ENCODE peak calls at places on chromosomes 16 and 17, in five cellular contexts. X, E, H, Y and T are unnamed samples.

GRCh38 chr16:27639588-27640276 is 89.8 kb downstream of the KATNIP start:
- DNase-seq in X (no peak), E (peak), H (peak), Y (no peak), T (no peak)

GRCh38 chr17:9948967-9949366 is 43.9 kb upstream of the RCVRN start:
- DNase-seq in X (no peak), E (no peak), H (no peak), Y (no peak), T (no peak)

GRCh38 chr17:4369557-4370230 is 3.2 kb upstream of the UBE2G1 start:
- DNase-seq in X (no peak), E (no peak), H (no peak), Y (no peak), T (no peak)

GRCh38 chr17:72343911-72344310 is 223.1 kb downstream of the SOX9 start:
- DNase-seq in X (no peak), E (no peak), H (peak), Y (no peak), T (no peak)

GRCh38 chr16:15601212-15601879 is 41.6 kb downstream of the MARF1 start:
- DNase-seq in X (no peak), E (no peak), H (no peak), Y (no peak), T (no peak)

GRCh38 chr17:58189436-58190146 is 2.9 kb upstream of the EPX start:
- DNase-seq in X (no peak), E (no peak), H (peak), Y (no peak), T (no peak)

GRCh38 chr17:45230787-45231480 is 9.2 kb downstream of the FMNL1 start:
- DNase-seq in X (peak), E (no peak), H (peak), Y (peak), T (peak)

GRCh38 chr17:82407255-82407654 is 10.9 kb upstream of the HEXD start:
- DNase-seq in X (no peak), E (no peak), H (no peak), Y (no peak), T (no peak)

GRCh38 chr16:73768786-73769203 is 527.8 kb upstream of the PSMD7 start:
- DNase-seq in X (no peak), E (no peak), H (peak), Y (no peak), T (no peak)

GRCh38 chr16:62967606-62968005 is 931.4 kb upstream of the CDH8 start:
- DNase-seq in X (no peak), E (no peak), H (no peak), Y (no peak), T (no peak)

GRCh38 chr17:50589112-50589712 is 28.7 kb downstream of the CACNA1G start:
- DNase-seq in X (no peak), E (peak), H (peak), Y (no peak), T (no peak)

GRCh38 chr17:21280081-21280518 is 4.4 kb upstream of the MAP2K3 start:
- DNase-seq in X (peak), E (peak), H (peak), Y (peak), T (peak)

GRCh38 chr16:28503470-28504259 is 3.0 kb downstream of the IL27 start:
- DNase-seq in X (no peak), E (no peak), H (no peak), Y (no peak), T (no peak)

GRCh38 chr17:15019158-15019557 is 246.0 kb downstream of the PMP22 start:
- DNase-seq in X (no peak), E (no peak), H (no peak), Y (no peak), T (no peak)

GRCh38 chr16:35210681-35211433 is 1751.4 kb downstream of the TP53TG3F start:
- DNase-seq in X (no peak), E (no peak), H (no peak), Y (no peak), T (no peak)

GRCh38 chr16:1920727-1921155 is 2.5 kb upstream of the HS3ST6 start:
- DNase-seq in X (no peak), E (no peak), H (peak), Y (peak), T (no peak)

GRCh38 chr16:17777461-17777863 is 306.7 kb upstream of the XYLT1 start:
- DNase-seq in X (no peak), E (no peak), H (peak), Y (no peak), T (no peak)

GRCh38 chr17:38656959-38657823 is 17.6 kb downstream of the EPOP start:
- DNase-seq in X (no peak), E (no peak), H (no peak), Y (peak), T (no peak)

GRCh38 chr17:27567563-27567859 is 63.5 kb upstream of the LGALS9 start:
- DNase-seq in X (no peak), E (no peak), H (no peak), Y (no peak), T (no peak)

GRCh38 chr16:79325211-79325610 is 275.3 kb downstream of the MAF start:
- DNase-seq in X (no peak), E (no peak), H (no peak), Y (no peak), T (no peak)

GRCh38 chr17:48413613-48414405 is 16.2 kb downstream of the SKAP1 start:
- DNase-seq in X (no peak), E (no peak), H (no peak), Y (no peak), T (no peak)

GRCh38 chr17:1865252-1866037 is 35.6 kb downstream of the RPA1 start:
- DNase-seq in X (peak), E (peak), H (peak), Y (peak), T (no peak)

GRCh38 chr17:2056221-2057129 is 1.6 kb downstream of the HIC1 start:
- DNase-seq in X (peak), E (no peak), H (peak), Y (peak), T (no peak)

GRCh38 chr16:56423584-56424403 is 1.6 kb downstream of the AMFR start:
- DNase-seq in X (no peak), E (no peak), H (no peak), Y (no peak), T (no peak)

GRCh38 chr17:17913695-17914332 is 58.4 kb downstream of the TOM1L2 start:
- DNase-seq in X (peak), E (peak), H (peak), Y (peak), T (no peak)

GRCh38 chr17:16950488-16950887 is 21.4 kb downstream of the TNFRSF13B start:
- DNase-seq in X (no peak), E (no peak), H (no peak), Y (no peak), T (peak)

GRCh38 chr17:39960406-39961053 is 2.3 kb upstream of the GSDMA start:
- DNase-seq in X (no peak), E (no peak), H (no peak), Y (no peak), T (no peak)

GRCh38 chr17:73283841-73284282 is 22.2 kb upstream of the CPSF4L start:
- DNase-seq in X (no peak), E (no peak), H (peak), Y (peak), T (no peak)

DNA sequence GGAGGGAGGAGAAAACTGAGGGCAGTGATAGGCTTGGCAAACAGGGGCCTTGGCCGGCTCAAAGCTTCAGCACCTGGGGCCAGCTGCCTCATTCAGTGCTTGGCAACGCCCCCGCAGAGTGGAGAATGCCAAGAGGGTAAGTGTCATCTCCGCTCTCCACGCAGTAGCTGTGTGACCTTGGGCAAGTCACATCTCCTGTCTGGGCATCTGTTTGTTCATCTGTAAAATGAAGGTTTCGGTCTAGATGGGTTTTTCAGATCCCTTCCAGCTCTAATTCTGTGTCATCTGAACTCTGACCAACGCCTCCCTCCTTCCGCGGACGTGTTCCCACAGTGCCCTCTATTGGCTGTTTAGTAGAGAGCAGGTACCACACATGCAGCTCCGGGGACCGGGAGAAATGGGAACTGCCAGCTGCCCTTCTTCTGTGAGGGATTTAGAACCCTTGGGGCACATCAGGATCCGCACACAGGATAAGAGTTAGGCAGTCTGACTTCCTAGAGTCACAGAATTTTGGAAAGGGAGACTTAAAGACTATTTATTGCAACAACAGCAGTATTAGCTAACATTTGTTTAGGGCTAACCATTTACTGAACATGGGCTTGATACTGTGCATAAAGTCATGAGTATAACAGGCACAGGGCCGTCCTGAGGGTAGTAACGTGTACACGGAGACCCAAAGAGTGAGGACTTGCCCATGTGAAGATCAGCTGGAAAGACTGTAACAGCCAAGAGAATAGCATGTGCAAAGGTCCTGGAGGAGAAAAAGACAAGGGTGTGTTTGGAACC is 26.8 kb downstream of the GP2 start:
- DNase-seq in X (no peak), E (peak), H (peak), Y (peak), T (peak)
- TF ChIP-seq CTCF in X (peak), E (peak), H (peak), Y (peak), T (peak)

DNA sequence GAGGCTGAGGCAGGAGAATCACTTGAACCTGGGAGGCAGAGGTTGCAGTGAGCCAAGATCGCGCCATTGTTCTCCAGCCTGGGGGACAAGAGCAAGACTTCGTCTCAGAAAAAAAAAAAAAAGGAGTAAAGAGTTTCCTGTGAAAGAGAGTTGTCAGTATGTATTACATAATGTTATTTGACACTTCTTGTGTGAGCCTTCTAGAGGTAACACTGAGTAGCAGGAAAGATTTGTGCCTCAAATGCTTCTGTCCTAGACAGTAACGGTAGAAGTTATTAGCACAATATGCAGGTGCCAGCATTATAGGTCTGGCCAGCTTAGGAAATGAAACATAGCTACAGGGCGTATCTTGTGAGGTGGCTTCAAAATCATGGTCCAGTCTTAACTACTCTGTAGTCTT is 6.2 kb downstream of the RPS6KB1 start:
- DNase-seq in X (no peak), E (no peak), H (no peak), Y (no peak), T (no peak)
- TF ChIP-seq CTCF in X (peak), E (no peak), H (no peak), Y (no peak), T (no peak)

GRCh38 chr16:85728879-85729278 is 22.0 kb downstream of the C16orf74 start:
- DNase-seq in X (no peak), E (no peak), H (no peak), Y (no peak), T (no peak)
- TF ChIP-seq CTCF in X (no peak), E (no peak), H (peak), Y (no peak), T (peak)

DNA sequence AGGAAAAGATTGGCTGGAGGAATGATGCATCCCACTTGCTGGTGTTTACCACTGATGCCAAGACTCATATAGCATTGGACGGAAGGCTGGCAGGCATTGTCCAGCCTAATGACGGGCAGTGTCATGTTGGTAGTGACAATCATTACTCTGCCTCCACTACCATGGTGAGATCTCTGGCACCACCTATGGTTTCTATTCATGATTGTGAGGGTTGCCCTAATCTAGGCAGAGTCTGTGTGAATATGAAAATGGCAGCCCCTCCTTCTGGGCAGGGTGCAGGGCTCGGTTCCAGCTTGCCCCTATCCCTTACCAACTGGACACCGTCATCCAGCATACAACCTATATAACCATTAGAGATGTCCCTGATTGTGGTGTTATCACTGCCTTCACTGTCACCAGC is 33.4 kb downstream of the ITGB3 start:
- DNase-seq in X (no peak), E (no peak), H (no peak), Y (no peak), T (no peak)
- TF ChIP-seq CTCF in X (no peak), E (no peak), H (no peak), Y (no peak), T (no peak)

DNA sequence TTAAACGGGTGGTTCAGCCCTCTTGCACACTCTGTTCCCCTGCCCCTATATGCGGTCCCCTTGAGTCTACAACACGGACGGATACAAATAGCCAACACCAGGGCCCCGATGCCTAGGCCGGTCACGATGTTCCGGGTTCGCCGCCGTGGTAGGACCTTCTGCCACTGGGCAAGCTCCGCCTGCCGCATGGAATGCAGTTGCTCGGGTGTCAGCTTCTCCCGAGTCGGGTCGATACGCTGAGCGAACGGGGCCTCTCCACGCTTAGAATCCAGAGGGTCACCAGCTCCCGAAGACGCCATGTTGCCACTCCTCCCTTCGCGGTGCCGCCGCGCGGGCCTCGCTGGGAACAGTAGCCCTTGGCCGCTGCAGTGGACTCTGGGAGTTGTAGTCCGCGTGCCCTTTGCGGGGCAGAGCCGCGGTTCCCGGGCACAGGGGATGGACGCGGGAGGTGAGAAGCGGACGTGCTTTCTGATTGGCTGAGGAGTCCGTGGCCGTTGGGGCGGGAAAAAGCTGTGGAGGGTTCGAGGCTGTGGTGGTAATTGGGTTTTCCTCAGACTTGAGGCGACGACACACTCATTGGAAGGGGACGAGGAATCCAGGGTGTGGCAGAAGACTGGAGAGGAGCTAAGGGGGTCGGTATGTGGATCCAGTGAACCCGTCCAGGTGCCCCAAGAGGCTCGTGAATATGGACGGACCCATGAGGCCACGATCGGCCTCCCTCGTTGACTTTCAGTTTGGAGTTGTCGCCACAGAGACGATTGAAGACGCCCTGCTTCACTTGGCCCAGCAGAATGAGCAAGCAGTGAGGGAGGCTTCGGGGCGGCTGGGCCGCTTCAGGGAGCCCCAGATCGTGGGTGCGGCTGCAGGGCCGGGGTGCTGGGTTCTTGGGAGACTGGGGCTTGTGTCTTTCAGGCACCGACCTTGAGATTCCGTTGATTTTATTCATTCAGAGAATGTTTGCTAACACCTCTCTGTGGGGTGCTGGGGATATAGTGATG is at the start of the genes CNTD1 and COA3:
- DNase-seq in X (peak), E (peak), H (peak), Y (peak), T (peak)
- TF ChIP-seq CTCF in X (no peak), E (peak), H (no peak), Y (no peak), T (no peak)

DNA sequence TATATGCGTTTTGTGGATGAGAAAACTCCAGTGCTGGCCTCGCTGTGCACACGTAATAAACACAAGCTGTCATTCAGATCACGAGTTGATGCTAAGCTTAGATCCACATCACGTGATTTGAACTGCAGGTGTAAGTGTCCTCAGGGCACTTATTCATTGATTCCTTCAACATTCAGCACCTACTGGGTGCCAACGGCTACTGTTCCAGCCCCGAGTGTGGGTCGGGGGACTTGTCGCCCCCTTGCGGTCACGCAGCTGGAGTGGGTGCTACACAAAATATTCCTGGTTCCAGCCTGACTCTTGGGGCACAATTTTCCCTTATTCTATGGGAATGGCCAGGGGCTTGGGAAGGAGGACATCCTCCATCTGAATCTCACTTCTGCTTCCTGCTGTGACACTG is 29.9 kb upstream of the GINS2 start:
- DNase-seq in X (no peak), E (no peak), H (no peak), Y (peak), T (no peak)
- TF ChIP-seq CTCF in X (no peak), E (peak), H (peak), Y (peak), T (no peak)